ENCODE peak calls at places on chromosomes 12 and 14, in ten cellular contexts. U is heart left ventricle; Y is OCI-LY7; E is kidney; P is neuronal stem cell; F is CD8-positive, alpha-beta T cell; A is A673; X is CD8-positive, alpha-beta memory T cell; L is adipocyte; M is cardiac muscle cell. W is an unnamed sample. For H3K4me1, the result is how much of the 10 kb centered on the place peaks cover.

GRCh38 chr14:81537193-81537592 is 3.5 kb upstream of the SEL1L start:
- DNase-seq in U (no peak), Y (no peak), E (no peak), P (no peak), F (no peak), A (no peak), X (no peak), L (no peak), M (no peak), W (no peak)

GRCh38 chr12:4908694-4909396 is 860 bp upstream of the KCNA1 start:
- DNase-seq in U (no peak), Y (no peak), E (peak), P (peak), F (no peak), A (peak), X (no peak), L (peak), M (no peak), W (peak)

GRCh38 chr12:6080149-6081045 is 44.1 kb downstream of the VWF start:
- DNase-seq in U (no peak), Y (no peak), E (no peak), P (no peak), F (no peak), A (no peak), X (no peak), L (no peak), M (no peak), W (no peak)

GRCh38 chr14:54564071-54564798 is 2.7 kb upstream of the SAMD4A start:
- DNase-seq in U (no peak), Y (peak), E (no peak), P (peak), F (no peak), A (peak), X (no peak), L (peak), M (peak), W (no peak)

GRCh38 chr12:116547955-116548471 is 11.2 kb upstream of the MAP1LC3B2 start:
- DNase-seq in U (no peak), Y (peak), E (no peak), P (no peak), F (no peak), A (no peak), X (no peak), L (peak), M (no peak), W (no peak)

GRCh38 chr12:124675881-124676688 is 108.7 kb upstream of the NCOR2 start:
- DNase-seq in U (no peak), Y (no peak), E (peak), P (no peak), F (no peak), A (peak), X (no peak), L (peak), M (peak), W (no peak)

GRCh38 chr14:75702606-75703261 is 41.7 kb downstream of the TTLL5 start:
- DNase-seq in U (no peak), Y (no peak), E (no peak), P (peak), F (no peak), A (no peak), X (no peak), L (no peak), M (peak), W (no peak)

GRCh38 chr12:76266797-76267196 is 81.4 kb downstream of the BBS10 start:
- DNase-seq in U (no peak), Y (no peak), E (no peak), P (no peak), F (no peak), A (peak), X (no peak), L (peak), M (peak), W (no peak)

GRCh38 chr12:57031228-57031670 is 14.9 kb upstream of the TAC3 start:
- DNase-seq in U (no peak), Y (peak), E (no peak), P (no peak), F (no peak), A (peak), X (no peak), L (no peak), M (no peak), W (no peak)

GRCh38 chr12:26845057-26845666 is 12.2 kb upstream of the ITPR2 start:
- DNase-seq in U (peak), Y (no peak), E (peak), P (peak), F (no peak), A (peak), X (no peak), L (peak), M (peak), W (no peak)

GRCh38 chr12:84636801-84637285 is 275.8 kb downstream of the SLC6A15 start:
- DNase-seq in U (no peak), Y (no peak), E (no peak), P (no peak), F (no peak), A (no peak), X (no peak), L (peak), M (no peak), W (no peak)

GRCh38 chr12:124841558-124841945 is 22.1 kb downstream of the SCARB1 start:
- DNase-seq in U (no peak), Y (no peak), E (no peak), P (no peak), F (no peak), A (no peak), X (no peak), L (no peak), M (no peak), W (no peak)

GRCh38 chr12:10567813-10568212 is 45.6 kb downstream of the MAGOHB start:
- DNase-seq in U (no peak), Y (no peak), E (no peak), P (no peak), F (no peak), A (no peak), X (no peak), L (no peak), M (no peak), W (no peak)

GRCh38 chr12:60191676-60192359 is 596.0 kb downstream of the SLC16A7 start:
- DNase-seq in U (no peak), Y (no peak), E (no peak), P (no peak), F (no peak), A (no peak), X (no peak), L (peak), M (peak), W (no peak)

GRCh38 chr14:104098272-104099095 is 13.0 kb downstream of the ASPG start:
- DNase-seq in U (peak), Y (no peak), E (peak), P (no peak), F (no peak), A (no peak), X (peak), L (no peak), M (no peak), W (no peak)

GRCh38 chr14:22276913-22277816 is 311.9 kb downstream of the DAD1 start:
- DNase-seq in U (no peak), Y (peak), E (no peak), P (no peak), F (no peak), A (peak), X (no peak), L (peak), M (peak), W (no peak)

GRCh38 chr14:56268039-56268438 is 149.8 kb downstream of the PELI2 start:
- DNase-seq in U (no peak), Y (no peak), E (no peak), P (no peak), F (no peak), A (no peak), X (no peak), L (peak), M (no peak), W (no peak)

GRCh38 chr14:69812725-69813124 is 15.7 kb upstream of the SLC10A1 start:
- DNase-seq in U (no peak), Y (no peak), E (no peak), P (no peak), F (no peak), A (peak), X (no peak), L (no peak), M (peak), W (no peak)

GRCh38 chr14:68284834-68285233 is 465.3 kb downstream of the RAD51B start:
- DNase-seq in U (no peak), Y (peak), E (no peak), P (no peak), F (no peak), A (no peak), X (no peak), L (no peak), M (no peak), W (no peak)

GRCh38 chr12:109727039-109727723 is 13.6 kb downstream of the FAM222A start:
- DNase-seq in U (peak), Y (no peak), E (peak), P (no peak), F (no peak), A (no peak), X (peak), L (no peak), M (no peak), W (no peak)

GRCh38 chr12:24025153-24025798 is 75.8 kb upstream of the SOX5 start:
- DNase-seq in U (no peak), Y (no peak), E (no peak), P (no peak), F (no peak), A (peak), X (no peak), L (no peak), M (no peak), W (no peak)

GRCh38 chr12:12083688-12084087 is 12.9 kb downstream of the BCL2L14 start:
- DNase-seq in U (no peak), Y (no peak), E (no peak), P (no peak), F (no peak), A (no peak), X (no peak), L (no peak), M (no peak), W (no peak)

GRCh38 chr12:130192667-130193345 is 30.5 kb downstream of the FZD10 start:
- DNase-seq in U (no peak), Y (no peak), E (no peak), P (no peak), F (no peak), A (no peak), X (no peak), L (no peak), M (no peak), W (no peak)

DNA sequence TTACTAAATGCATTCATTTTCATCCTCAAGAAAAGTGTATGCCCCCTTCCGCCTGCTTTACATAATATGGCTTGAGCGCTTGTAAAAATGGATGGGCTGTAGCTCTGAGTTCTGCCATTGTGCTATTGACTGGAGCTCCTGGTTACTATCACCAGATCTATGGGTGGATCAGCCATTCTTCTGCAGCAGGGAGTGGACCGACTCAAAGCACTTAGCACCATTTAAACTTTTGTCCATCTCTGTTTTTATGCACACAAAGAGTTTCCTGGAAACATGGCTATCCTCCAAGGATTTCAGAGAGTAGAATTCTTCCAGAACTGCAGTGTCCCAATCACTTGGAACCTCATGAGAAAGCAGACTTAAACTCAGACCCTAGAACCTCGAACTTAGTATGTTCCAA is 4.5 kb upstream of the NUMB start:
- DNase-seq in U (no peak), Y (no peak), E (no peak), P (no peak), F (no peak), A (no peak), X (no peak), L (peak), M (peak), W (no peak)
- H3K4me3 ChIP-seq in U (no peak), Y (no peak), E (peak), P (no peak), F (no peak), A (no peak), X (no peak), L (peak), M (no peak), W (no peak)

GRCh38 chr12:48681416-48681737 is 661 bp downstream of the KANSL2 start:
- DNase-seq in U (no peak), Y (peak), E (no peak), P (no peak), F (no peak), A (no peak), X (no peak), L (peak), M (peak), W (no peak)

GRCh38 chr12:48680861-48681260 is 1.2 kb downstream of the KANSL2 start:
- DNase-seq in U (no peak), Y (no peak), E (no peak), P (no peak), F (no peak), A (no peak), X (no peak), L (no peak), M (no peak), W (no peak)

GRCh38 chr12:48682927-48683326 is 889 bp upstream of the KANSL2 start:
- DNase-seq in U (no peak), Y (no peak), E (no peak), P (no peak), F (no peak), A (no peak), X (no peak), L (no peak), M (no peak), W (no peak)

GRCh38 chr12:48683534-48683933 is 1.5 kb upstream of the KANSL2 start:
- DNase-seq in U (no peak), Y (no peak), E (no peak), P (no peak), F (no peak), A (no peak), X (no peak), L (no peak), M (no peak), W (no peak)

GRCh38 chr12:48681738-48682532 is at the start of gene KANSL2:
- DNase-seq in U (peak), Y (peak), E (peak), P (peak), F (peak), A (peak), X (peak), L (peak), M (peak), W (peak)
- H3K4me1 ChIP-seq in U (half or more), Y (under half), E (under half), P (under half), F (under half), A (under half), X (under half), L (under half), M (under half), W (under half)

GRCh38 chr14:101875041-101875725 is 89.2 kb upstream of the DYNC1H1 start:
- DNase-seq in U (no peak), Y (no peak), E (no peak), P (no peak), F (no peak), A (no peak), X (no peak), L (no peak), M (no peak), W (no peak)

GRCh38 chr14:101877766-101878165 is 86.6 kb upstream of the DYNC1H1 start:
- DNase-seq in U (no peak), Y (no peak), E (no peak), P (no peak), F (no peak), A (no peak), X (no peak), L (no peak), M (no peak), W (no peak)

GRCh38 chr14:101876539-101876938 is 87.8 kb upstream of the DYNC1H1 start:
- DNase-seq in U (peak), Y (peak), E (no peak), P (no peak), F (peak), A (peak), X (peak), L (no peak), M (peak), W (no peak)

GRCh38 chr14:101874001-101874400 is 90.4 kb upstream of the DYNC1H1 start:
- DNase-seq in U (no peak), Y (no peak), E (no peak), P (no peak), F (no peak), A (no peak), X (no peak), L (no peak), M (no peak), W (no peak)

GRCh38 chr14:101875726-101876268 is 88.6 kb upstream of the DYNC1H1 start:
- DNase-seq in U (no peak), Y (no peak), E (no peak), P (no peak), F (no peak), A (no peak), X (no peak), L (no peak), M (no peak), W (no peak)
- H3K4me3 ChIP-seq in U (no peak), Y (peak), E (no peak), P (no peak), F (peak), A (no peak), X (peak), L (no peak), M (no peak), W (no peak)

GRCh38 chr12:52152905-52153317 is 38.9 kb downstream of the KRT80 start:
- DNase-seq in U (peak), Y (no peak), E (peak), P (no peak), F (no peak), A (no peak), X (no peak), L (no peak), M (no peak), W (no peak)
- H3K4me1 ChIP-seq in U (under half), Y (under half), E (under half), P (under half), F (under half), A (under half), X (under half), L (under half), M (under half), W (under half)

GRCh38 chr12:1593232-1594044 is 943 bp downstream of the FBXL14 start:
- DNase-seq in U (peak), Y (peak), E (peak), P (no peak), F (peak), A (peak), X (peak), L (peak), M (no peak), W (no peak)

GRCh38 chr12:1594295-1595025 is at the start of gene FBXL14:
- DNase-seq in U (peak), Y (peak), E (peak), P (peak), F (peak), A (peak), X (peak), L (peak), M (peak), W (peak)

GRCh38 chr12:1594045-1594294 is 411 bp downstream of the FBXL14 start:
- DNase-seq in U (peak), Y (peak), E (peak), P (no peak), F (no peak), A (peak), X (no peak), L (peak), M (peak), W (no peak)

GRCh38 chr12:1595026-1595561 is 713 bp upstream of the FBXL14 start:
- DNase-seq in U (no peak), Y (peak), E (no peak), P (no peak), F (no peak), A (no peak), X (no peak), L (peak), M (peak), W (no peak)

DNA sequence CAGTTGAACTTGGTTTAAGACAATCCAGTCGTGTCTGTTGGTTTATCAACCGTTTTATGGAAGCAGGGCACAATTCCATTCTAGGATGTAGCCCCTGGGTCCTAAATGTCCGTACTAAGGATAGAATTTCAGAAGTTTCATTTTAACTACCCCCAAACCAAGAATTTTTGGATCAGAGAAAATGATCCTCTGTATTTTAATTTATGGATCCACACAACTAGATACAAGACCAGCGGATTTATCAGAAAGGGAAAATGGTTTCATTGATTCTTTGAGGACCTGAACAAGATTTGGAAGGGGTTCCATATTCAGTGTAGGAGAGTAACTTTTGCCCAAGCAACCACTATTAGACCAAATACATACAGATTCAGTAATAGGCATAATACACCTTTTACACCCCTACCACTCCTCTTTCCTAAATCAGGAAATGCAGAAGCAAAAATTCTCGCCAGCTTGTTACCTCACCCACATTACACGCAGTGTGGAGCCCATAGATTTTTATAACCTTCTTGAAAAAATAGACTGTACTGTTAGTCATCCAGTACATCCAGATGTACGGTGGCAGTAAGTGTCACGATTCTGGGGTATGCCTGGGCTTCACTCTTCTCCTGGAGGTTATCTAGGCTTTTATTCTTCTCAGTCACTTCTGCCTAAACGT is 1.4 kb upstream of the FBXL14 start:
- DNase-seq in U (no peak), Y (no peak), E (no peak), P (no peak), F (no peak), A (no peak), X (no peak), L (peak), M (no peak), W (no peak)
- H3K4me3 ChIP-seq in U (no peak), Y (peak), E (peak), P (no peak), F (no peak), A (peak), X (peak), L (peak), M (no peak), W (no peak)

GRCh38 chr12:95205016-95205415 is 12.3 kb downstream of the FGD6 start:
- DNase-seq in U (no peak), Y (no peak), E (no peak), P (no peak), F (no peak), A (no peak), X (no peak), L (no peak), M (no peak), W (no peak)
- H3K4me1 ChIP-seq in U (half or more), Y (half or more), E (under half), P (under half), F (under half), A (half or more), X (under half), L (half or more), M (half or more), W (under half)

GRCh38 chr14:90344285-90344684 is 12.5 kb upstream of the NRDE2 start:
- DNase-seq in U (no peak), Y (no peak), E (no peak), P (no peak), F (no peak), A (peak), X (no peak), L (no peak), M (no peak), W (no peak)
- H3K4me3 ChIP-seq in U (no peak), Y (no peak), E (no peak), P (no peak), F (no peak), A (no peak), X (no peak), L (no peak), M (no peak), W (no peak)

GRCh38 chr12:103808239-103808880 is 32.7 kb downstream of the NT5DC3 start:
- DNase-seq in U (no peak), Y (no peak), E (no peak), P (no peak), F (no peak), A (no peak), X (no peak), L (no peak), M (no peak), W (no peak)

GRCh38 chr12:103809154-103809553 is 31.9 kb downstream of the NT5DC3 start:
- DNase-seq in U (no peak), Y (no peak), E (no peak), P (no peak), F (no peak), A (no peak), X (no peak), L (no peak), M (no peak), W (no peak)

GRCh38 chr12:103811791-103812190 is 29.2 kb downstream of the NT5DC3 start:
- DNase-seq in U (no peak), Y (no peak), E (no peak), P (no peak), F (no peak), A (no peak), X (no peak), L (no peak), M (no peak), W (no peak)

GRCh38 chr12:103807561-103808238 is 33.3 kb downstream of the NT5DC3 start:
- DNase-seq in U (no peak), Y (no peak), E (no peak), P (no peak), F (no peak), A (no peak), X (no peak), L (no peak), M (no peak), W (no peak)

GRCh38 chr12:103810108-103810507 is 30.9 kb downstream of the NT5DC3 start:
- DNase-seq in U (no peak), Y (no peak), E (no peak), P (no peak), F (no peak), A (no peak), X (no peak), L (no peak), M (no peak), W (no peak)
- H3K4me1 ChIP-seq in U (under half), Y (under half), E (under half), P (under half), F (under half), A (under half), X (under half), L (under half), M (under half), W (under half)